ENCODE peak calls at places on chromosome 15, in four cellular contexts. C, F, P and A are unnamed samples.

GRCh38 chr15:67089218-67090193 is 24.1 kb downstream of the SMAD3 start:
- DNase-seq in C (no peak), F (no peak), P (no peak), A (no peak)

GRCh38 chr15:96416934-96417759 is 86.6 kb downstream of the NR2F2 start:
- DNase-seq in P (no peak), C (no peak), F (no peak), A (no peak)

GRCh38 chr15:32852771-32853170 is 135.0 kb downstream of the GREM1 start:
- DNase-seq in C (no peak), P (no peak), F (no peak), A (no peak)

GRCh38 chr15:84901540-84901939 is 17.1 kb downstream of the SLC28A1 start:
- DNase-seq in F (no peak), P (no peak), C (no peak), A (no peak)

GRCh38 chr15:75639709-75640482 is at the start of gene IMP3:
- DNase-seq in P (peak), F (peak), C (peak), A (peak)

GRCh38 chr15:27993996-27994775 is 104.9 kb downstream of the OCA2 start:
- DNase-seq in C (no peak), P (no peak), F (no peak), A (no peak)

GRCh38 chr15:65862682-65863081 is 6.6 kb upstream of the RAB11A start:
- DNase-seq in P (no peak), C (no peak), F (no peak), A (no peak)

GRCh38 chr15:37880009-37880834 is 54.2 kb upstream of the TMCO5A start:
- DNase-seq in F (no peak), C (no peak), P (no peak), A (no peak)

GRCh38 chr15:100060276-100060926 is 281.4 kb downstream of the ADAMTS17 start:
- DNase-seq in P (no peak), F (no peak), C (peak), A (no peak)

GRCh38 chr15:91465086-91465485 is 365.0 kb downstream of the SV2B start:
- DNase-seq in F (no peak), C (no peak), P (no peak), A (no peak)

GRCh38 chr15:65824031-65824743 is 32.1 kb upstream of the DENND4A start:
- DNase-seq in C (peak), P (no peak), F (no peak), A (no peak)

GRCh38 chr15:69794643-69795461 is 302.9 kb downstream of the TLE3 start:
- DNase-seq in P (no peak), C (peak), F (no peak), A (peak)

GRCh38 chr15:38038659-38039442 is 104.4 kb downstream of the TMCO5A start:
- DNase-seq in C (no peak), P (no peak), F (no peak), A (no peak)

GRCh38 chr15:65212097-65212496 is 824 bp upstream of the CILP start:
- DNase-seq in F (no peak), C (no peak), P (no peak), A (no peak)

GRCh38 chr15:89492934-89493631 is 3.3 kb downstream of the RHCG start:
- DNase-seq in P (no peak), F (peak), C (no peak), A (peak)

GRCh38 chr15:30904812-30905211 is 1.1 kb downstream of the FAN1 start:
- DNase-seq in C (no peak), P (no peak), F (no peak), A (no peak)

GRCh38 chr15:65785151-65785550 is 6.9 kb downstream of the DENND4A start:
- DNase-seq in C (no peak), F (no peak), P (no peak), A (no peak)

GRCh38 chr15:95946946-95947345 is 383.6 kb upstream of the NR2F2 start:
- DNase-seq in F (no peak), C (no peak), P (no peak), A (no peak)

GRCh38 chr15:57505949-57506391 is 85.7 kb upstream of the MYZAP start:
- DNase-seq in P (peak), F (peak), C (no peak), A (peak)

GRCh38 chr15:57505056-57505713 is 86.5 kb upstream of the MYZAP start:
- DNase-seq in P (no peak), F (no peak), C (no peak), A (no peak)

GRCh38 chr15:57503911-57504598 is 87.6 kb upstream of the MYZAP start:
- DNase-seq in C (peak), P (no peak), F (no peak), A (no peak)

GRCh38 chr15:57503051-57503702 is 88.5 kb upstream of the MYZAP start:
- DNase-seq in F (no peak), P (no peak), C (no peak), A (no peak)

GRCh38 chr15:57504599-57504940 is 87.1 kb upstream of the MYZAP start:
- DNase-seq in F (no peak), C (no peak), P (no peak), A (no peak)
- H3K27ac ChIP-seq in F (peak), C (no peak), P (peak), A (no peak)

DNA sequence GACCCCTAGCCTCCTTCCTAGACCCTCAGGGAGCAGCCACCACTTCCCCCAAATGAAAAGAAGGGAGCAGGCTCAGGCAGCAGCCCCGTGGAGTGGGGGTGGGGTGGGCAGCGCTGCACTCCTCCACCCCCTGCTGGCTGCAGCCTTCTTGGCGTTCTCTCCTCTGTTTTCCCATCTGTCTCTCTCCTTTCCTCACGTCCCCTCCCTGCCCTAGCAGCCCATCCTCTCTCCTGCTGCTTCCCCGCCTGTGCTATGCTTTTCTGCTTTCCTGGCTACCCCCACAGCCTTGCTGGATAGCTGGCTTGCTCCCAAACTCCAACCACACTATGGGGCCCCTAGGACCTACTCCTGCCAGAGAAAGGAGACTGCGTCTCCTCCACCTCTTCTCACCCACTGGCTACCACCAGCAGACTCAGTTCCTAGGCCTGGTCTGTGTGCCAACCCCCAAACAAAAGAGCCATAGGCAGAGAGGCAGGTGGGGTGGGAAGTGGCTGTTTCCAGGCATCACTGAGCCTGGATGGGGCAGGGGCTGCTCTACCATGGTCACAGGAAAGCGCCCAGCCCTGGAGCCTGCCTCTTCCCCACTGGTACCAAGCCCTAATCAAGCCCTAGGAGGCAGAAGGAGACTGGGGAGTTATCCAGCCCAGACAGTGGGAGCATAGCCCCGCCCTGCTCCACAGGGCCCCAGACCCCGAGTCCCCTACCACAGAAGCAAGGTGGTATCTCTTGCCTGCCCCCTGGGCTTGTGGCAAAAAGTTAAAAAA is 3.4 kb upstream of the DISP2 start:
- DNase-seq in F (no peak), C (no peak), P (no peak), A (no peak)
- TF ChIP-seq CTCF in F (no peak), C (no peak), P (peak), A (no peak)

GRCh38 chr15:25860885-25861866 is 2.0 kb downstream of the ATP10A start:
- DNase-seq in P (no peak), C (no peak), F (no peak), A (peak)
- H3K4me3 ChIP-seq in P (peak), C (peak), F (peak), A (peak)

DNA sequence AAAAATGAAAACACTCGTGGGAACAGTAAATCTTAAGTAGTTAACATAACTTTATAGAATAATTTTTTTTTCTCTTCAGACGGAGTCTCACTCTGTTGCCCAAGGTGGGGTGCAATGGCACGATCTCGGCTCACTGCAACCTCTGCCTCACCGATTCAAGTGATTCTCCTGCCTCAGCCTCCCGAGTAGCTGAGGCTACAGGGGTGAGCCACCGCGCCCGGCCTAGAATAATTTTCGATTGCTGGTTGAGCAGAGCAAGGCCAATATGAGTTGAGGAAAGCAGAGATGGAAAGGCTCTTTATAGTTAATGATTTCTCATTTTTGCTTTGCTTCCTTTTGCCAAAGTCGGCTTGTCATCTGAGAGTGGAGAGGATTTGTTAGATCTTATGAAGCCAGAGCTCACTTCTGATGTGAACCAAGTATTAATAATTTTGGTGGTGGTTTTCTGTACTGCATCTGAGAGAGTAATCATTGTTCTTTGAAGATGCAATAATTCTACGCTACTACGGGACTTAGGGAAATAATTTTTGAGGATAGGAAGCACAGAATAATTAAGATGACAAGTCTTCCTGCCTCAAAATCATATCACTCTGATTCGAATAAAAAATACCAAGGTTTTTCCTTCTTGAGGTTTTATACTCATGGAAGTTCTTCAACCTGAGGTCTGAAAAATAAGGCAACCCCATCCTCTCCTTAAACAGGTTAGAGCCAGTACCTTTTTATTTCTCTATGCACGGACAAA is 1.5 kb upstream of the GOLM2 start:
- DNase-seq in F (no peak), P (no peak), C (no peak), A (no peak)
- H3K27ac ChIP-seq in F (no peak), P (peak), C (no peak), A (peak)

DNA sequence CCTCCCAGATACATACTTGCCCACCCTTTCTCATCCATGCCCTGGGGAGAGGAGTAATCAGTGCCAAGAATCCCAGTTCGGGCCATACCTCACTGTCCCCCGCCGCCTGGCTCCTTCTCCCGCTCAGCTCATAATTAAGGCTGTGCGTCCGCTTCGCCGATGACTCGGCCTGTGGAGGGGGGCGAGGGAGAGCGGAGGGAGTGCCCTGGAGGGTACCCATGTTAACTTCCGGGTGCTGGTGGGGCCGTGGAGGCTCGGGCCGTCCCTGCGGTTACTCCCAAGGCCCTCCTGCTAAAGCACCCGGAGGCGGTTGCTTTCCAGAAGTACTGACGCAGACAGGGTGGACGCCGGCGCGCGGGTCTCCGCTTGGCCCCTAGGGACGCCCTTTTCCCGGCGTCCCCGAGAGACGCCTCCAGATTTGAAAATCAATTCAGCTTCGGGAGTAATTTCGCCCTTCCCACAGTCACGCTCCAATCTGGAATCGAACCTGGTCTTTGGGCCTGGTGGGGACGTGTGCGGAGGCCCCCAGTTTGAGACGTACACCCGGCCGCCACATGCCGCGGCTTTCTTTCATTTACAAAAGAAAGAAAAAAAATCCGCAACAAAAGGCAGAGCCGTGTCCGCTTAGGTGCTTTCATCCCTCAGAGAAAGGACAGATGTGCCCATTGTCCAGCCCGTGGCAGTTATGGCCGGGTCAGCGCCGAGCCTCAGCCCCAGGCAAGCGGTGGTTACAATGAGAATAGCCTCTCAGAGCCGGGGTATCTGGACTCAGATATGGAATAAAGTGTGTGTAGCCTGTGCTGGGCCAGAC is 1.0 kb upstream of the ONECUT1 start:
- DNase-seq in F (no peak), C (no peak), P (no peak), A (no peak)
- TF ChIP-seq CTCF in F (no peak), C (no peak), P (no peak), A (no peak)

GRCh38 chr15:97654677-97655076 is 305.8 kb upstream of the ARRDC4 start:
- DNase-seq in C (no peak), P (no peak), F (no peak), A (no peak)
- H3K4me3 ChIP-seq in C (no peak), P (no peak), F (no peak), A (no peak)

DNA sequence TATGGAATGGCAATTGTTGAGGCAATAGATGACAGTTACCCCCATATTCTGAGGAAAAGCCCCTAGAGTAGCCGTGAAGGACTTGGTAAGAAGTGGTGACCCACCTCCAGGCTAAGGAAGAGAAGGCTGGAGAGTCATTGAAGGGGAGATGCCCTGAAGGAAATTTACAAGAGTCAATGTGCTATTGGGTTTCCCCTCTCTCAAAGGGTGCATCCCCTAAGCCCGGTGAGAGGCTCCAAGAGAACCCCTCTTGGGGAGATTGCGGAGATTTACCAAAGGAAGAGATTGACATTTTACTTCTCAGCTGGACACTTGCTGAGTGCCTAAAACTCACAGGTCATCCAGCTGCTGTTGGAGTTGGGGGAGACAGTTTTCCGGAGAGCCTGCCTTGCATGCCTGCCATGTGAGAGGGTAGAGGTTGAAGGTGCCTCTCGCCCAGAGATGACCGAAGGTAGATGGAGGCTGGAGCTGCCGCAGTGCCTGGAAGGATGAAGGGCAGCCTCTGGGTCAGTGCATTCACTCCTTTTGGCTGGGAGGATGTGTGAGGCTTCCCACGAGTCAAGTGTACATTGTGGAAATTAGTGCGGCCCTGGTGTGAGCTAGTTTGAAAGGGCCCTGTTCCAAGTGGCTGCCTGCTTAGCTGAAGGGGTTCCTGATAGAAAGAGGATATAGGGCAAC is 30.7 kb downstream of the MESD start:
- DNase-seq in P (no peak), F (peak), C (no peak), A (no peak)
- H3K27ac ChIP-seq in P (no peak), F (no peak), C (no peak), A (no peak)

GRCh38 chr15:34583399-34584320 is at the start of gene GOLGA8B:
- DNase-seq in P (peak), C (peak), F (no peak), A (no peak)

GRCh38 chr15:34582461-34583357 is 742 bp downstream of the GOLGA8B start:
- DNase-seq in F (no peak), P (no peak), C (no peak), A (no peak)

GRCh38 chr15:34584996-34585395 is 1.5 kb upstream of the GOLGA8B start:
- DNase-seq in C (no peak), F (no peak), P (no peak), A (no peak)

GRCh38 chr15:34584321-34584668 is 844 bp upstream of the GOLGA8B start:
- DNase-seq in C (no peak), F (no peak), P (no peak), A (no peak)

GRCh38 chr15:34588046-34588674 is 4.7 kb upstream of the GOLGA8B start:
- DNase-seq in F (no peak), C (peak), P (no peak), A (no peak)
- TF ChIP-seq CTCF in F (peak), C (peak), P (peak), A (peak)

GRCh38 chr15:73990250-73991005 is 1.7 kb downstream of the STOML1 start:
- DNase-seq in F (peak), C (no peak), P (no peak), A (no peak)
- H3K4me3 ChIP-seq in F (peak), C (peak), P (peak), A (peak)

DNA sequence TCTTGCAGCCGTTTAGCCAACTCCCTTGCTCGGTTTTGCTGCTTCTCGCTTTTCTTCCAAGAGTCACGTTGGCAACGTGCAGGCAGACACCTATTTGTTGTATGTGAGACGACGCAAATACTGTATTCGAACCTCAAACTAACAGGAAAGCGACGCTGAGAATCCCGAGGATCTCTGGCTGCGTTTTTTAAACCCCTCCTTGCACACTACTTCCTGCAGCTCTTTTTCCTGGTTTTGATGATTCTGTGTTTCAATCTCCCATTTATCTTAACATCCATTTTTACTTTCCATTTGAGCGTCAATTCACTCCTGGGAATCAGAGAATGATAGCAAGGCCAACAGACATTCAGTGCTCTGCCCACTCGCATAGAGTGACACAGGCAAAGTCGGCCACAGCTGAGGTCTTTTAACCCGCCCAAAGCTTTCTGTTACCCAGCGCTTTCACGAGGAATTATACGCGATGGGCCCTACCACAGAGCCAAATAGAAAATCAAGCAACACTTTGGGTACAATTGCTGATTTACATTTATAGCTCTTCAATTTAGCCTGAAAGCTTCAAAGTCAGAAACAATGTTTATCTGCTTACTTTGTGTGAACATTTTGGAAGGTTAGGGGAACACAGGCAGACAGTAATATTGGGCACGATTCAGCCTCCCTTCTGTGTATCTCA is 1.6 kb upstream of the ANXA2 start:
- DNase-seq in C (no peak), F (no peak), P (no peak), A (no peak)
- H3K27ac ChIP-seq in C (peak), F (peak), P (peak), A (no peak)